ENCODE peak calls at places on chromosomes 4 and X, in nine cellular contexts. E, D, X, Z, V, M, N, K and S are unnamed samples.

GRCh38 chr4:4396628-4397440 is 9.9 kb downstream of the NSG1 start:
- DNase-seq in E (no peak), D (no peak), X (no peak), Z (no peak), V (no peak), M (no peak), N (no peak), K (no peak), S (no peak)

GRCh38 chrX:38755319-38755718 is 45.9 kb upstream of the MID1IP1 start:
- DNase-seq in E (no peak), D (no peak), X (no peak), Z (no peak), V (no peak), M (no peak), N (no peak), K (no peak), S (no peak)

GRCh38 chrX:69109036-69109663 is 56.1 kb downstream of the PJA1 start:
- DNase-seq in E (no peak), D (no peak), X (no peak), Z (no peak), V (no peak), M (no peak), N (no peak), K (no peak), S (no peak)

GRCh38 chr4:1685604-1686150 is 1.6 kb upstream of the FAM53A start:
- DNase-seq in E (no peak), D (no peak), X (no peak), Z (no peak), V (no peak), M (no peak), N (no peak), K (no peak), S (no peak)

GRCh38 chr4:67674098-67674497 is 26.9 kb downstream of the UBA6 start:
- DNase-seq in E (no peak), D (no peak), X (peak), Z (no peak), V (no peak), M (no peak), N (no peak), K (no peak), S (no peak)

GRCh38 chr4:188976644-188977115 is 837.4 kb downstream of the TRIML1 start:
- DNase-seq in E (no peak), D (no peak), X (peak), Z (no peak), V (peak), M (peak), N (no peak), K (peak), S (no peak)

GRCh38 chr4:74631338-74631737 is 163.0 kb downstream of the BTC start:
- DNase-seq in E (no peak), D (no peak), X (peak), Z (no peak), V (no peak), M (no peak), N (no peak), K (no peak), S (no peak)

GRCh38 chr4:56979674-56980073 is 978 bp downstream of the POLR2B start:
- DNase-seq in E (peak), D (peak), X (peak), Z (peak), V (peak), M (no peak), N (no peak), K (no peak), S (no peak)

GRCh38 chr4:80138556-80139538 is 58.5 kb upstream of the PRDM8 start:
- DNase-seq in E (peak), D (no peak), X (peak), Z (peak), V (no peak), M (peak), N (no peak), K (no peak), S (no peak)

GRCh38 chr4:141346144-141346543 is 125.4 kb downstream of the ZNF330 start:
- DNase-seq in E (no peak), D (no peak), X (peak), Z (no peak), V (no peak), M (peak), N (no peak), K (peak), S (no peak)

GRCh38 chr4:86595426-86595805 is 1.3 kb downstream of the PTPN13 start:
- DNase-seq in E (no peak), D (no peak), X (peak), Z (no peak), V (no peak), M (peak), N (no peak), K (no peak), S (no peak)

GRCh38 chr4:112284662-112285411 is 867 bp downstream of the TIFA start:
- DNase-seq in E (no peak), D (no peak), X (peak), Z (no peak), V (no peak), M (no peak), N (no peak), K (peak), S (no peak)

GRCh38 chrX:9829308-9830267 is 43.4 kb downstream of the SHROOM2 start:
- DNase-seq in E (peak), D (no peak), X (peak), Z (no peak), V (no peak), M (no peak), N (no peak), K (no peak), S (no peak)